ENCODE peak calls at places on chromosomes 3 and 15, in four cellular contexts. R is adrenal gland, Y is H1, S is transverse colon. F is an unnamed sample.

GRCh38 chr3:177420643-177421042 is 223.4 kb upstream of the TBL1XR1 start:
- DNase-seq in R (no peak), Y (no peak), S (no peak), F (no peak)

GRCh38 chr15:32649336-32649735 is 7.8 kb downstream of the SCG5 start:
- DNase-seq in R (no peak), Y (no peak), S (no peak), F (no peak)

GRCh38 chr15:58398053-58398452 is 33.7 kb upstream of the LIPC start:
- DNase-seq in R (no peak), Y (no peak), S (no peak), F (no peak)

GRCh38 chr3:72274511-72275295 is 489.8 kb upstream of the PROK2 start:
- DNase-seq in R (peak; percentile 51), Y (no peak), S (peak; percentile 74), F (peak; percentile 81)

GRCh38 chr3:48656061-48656840 is 6.4 kb downstream of the CELSR3 start:
- DNase-seq in R (peak; percentile 80), Y (peak; percentile 97), S (peak; percentile 79), F (peak; percentile 88)

GRCh38 chr3:148178508-148178907 is 519.2 kb upstream of the AGTR1 start:
- DNase-seq in R (no peak), Y (no peak), S (no peak), F (no peak)

GRCh38 chr15:42973114-42973513 is 52.5 kb upstream of the TTBK2 start:
- DNase-seq in R (no peak), Y (no peak), S (no peak), F (no peak)

GRCh38 chr15:45640610-45641009 is 5.8 kb downstream of the SQOR start:
- DNase-seq in R (no peak), Y (no peak), S (no peak), F (no peak)

GRCh38 chr15:101362986-101363566 is 68.0 kb upstream of the SNRPA1 start:
- DNase-seq in R (no peak), Y (peak; percentile 43), S (no peak), F (no peak)

GRCh38 chr15:99566157-99566900 is 545 bp downstream of the MEF2A start:
- DNase-seq in R (no peak), Y (peak; percentile 67), S (peak; percentile 41), F (peak; percentile 55)

GRCh38 chr3:133114198-133114597 is 76.0 kb downstream of the TMEM108 start:
- DNase-seq in R (no peak), Y (no peak), S (no peak), F (no peak)

GRCh38 chr3:34363871-34364270 is 565.4 kb downstream of the PDCD6IP start:
- DNase-seq in R (no peak), Y (no peak), S (no peak), F (no peak)

GRCh38 chr3:24829632-24830229 is 335.1 kb upstream of the THRB start:
- DNase-seq in R (no peak), Y (peak; percentile 58), S (peak; percentile 11), F (peak; percentile 17)

GRCh38 chr3:171753025-171753472 is 57.2 kb downstream of the PLD1 start:
- DNase-seq in R (peak; percentile 81), Y (no peak), S (no peak), F (peak; percentile 39)

GRCh38 chr3:52248165-52248541 is 2.6 kb downstream of the PPM1M start:
- DNase-seq in R (peak; percentile 14), Y (no peak), S (no peak), F (no peak)

GRCh38 chr3:52249683-52250082 is 4.1 kb downstream of the PPM1M start:
- DNase-seq in R (peak; percentile 8), Y (no peak), S (no peak), F (no peak)

GRCh38 chr3:52247455-52248164 is 2.1 kb downstream of the PPM1M start:
- DNase-seq in R (peak; percentile 12), Y (no peak), S (no peak), F (no peak)

GRCh38 chr3:52250122-52250521 is 4.6 kb downstream of the PPM1M start:
- DNase-seq in R (peak; percentile 13), Y (no peak), S (no peak), F (no peak)

DNA sequence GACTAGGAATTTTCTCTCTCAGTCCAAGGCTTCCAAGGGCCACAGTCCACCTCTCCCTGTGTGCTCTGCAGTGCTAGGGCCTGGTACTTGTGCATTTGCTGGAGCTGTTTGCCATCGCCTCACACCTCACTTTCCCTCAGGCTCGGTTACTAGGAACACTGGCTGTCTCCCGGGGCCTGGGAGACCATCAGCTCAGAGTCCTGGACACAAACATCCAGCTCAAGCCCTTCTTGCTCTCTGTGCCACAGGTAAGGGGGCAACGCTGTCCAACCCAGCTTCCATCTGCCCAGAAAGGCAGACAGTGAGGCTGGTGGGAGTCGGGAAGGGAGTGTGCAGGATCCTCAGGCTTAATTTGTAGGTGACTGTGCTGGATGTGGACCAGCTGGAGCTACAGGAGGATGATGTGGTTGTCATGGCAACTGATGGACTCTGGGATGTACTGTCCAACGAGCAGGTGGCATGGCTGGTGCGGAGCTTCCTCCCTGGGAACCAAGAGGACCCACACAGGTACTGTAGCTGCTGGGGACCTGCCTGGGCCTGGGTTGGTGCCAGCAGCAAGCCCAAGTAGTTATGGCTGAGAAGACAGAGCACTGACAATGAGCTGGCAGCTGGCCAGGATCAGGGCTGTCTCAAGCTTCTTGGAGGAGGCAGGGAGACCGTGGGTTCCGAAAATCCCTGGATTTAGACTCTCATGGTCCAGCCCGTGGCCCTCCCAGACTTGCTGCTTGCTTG is 3.4 kb downstream of the PPM1M start:
- DNase-seq in R (peak; percentile 24), Y (no peak), S (no peak), F (no peak)
- TF ChIP-seq POLR2A in R (no peak), Y (peak; percentile 48), S (no peak), F (no peak)

DNA sequence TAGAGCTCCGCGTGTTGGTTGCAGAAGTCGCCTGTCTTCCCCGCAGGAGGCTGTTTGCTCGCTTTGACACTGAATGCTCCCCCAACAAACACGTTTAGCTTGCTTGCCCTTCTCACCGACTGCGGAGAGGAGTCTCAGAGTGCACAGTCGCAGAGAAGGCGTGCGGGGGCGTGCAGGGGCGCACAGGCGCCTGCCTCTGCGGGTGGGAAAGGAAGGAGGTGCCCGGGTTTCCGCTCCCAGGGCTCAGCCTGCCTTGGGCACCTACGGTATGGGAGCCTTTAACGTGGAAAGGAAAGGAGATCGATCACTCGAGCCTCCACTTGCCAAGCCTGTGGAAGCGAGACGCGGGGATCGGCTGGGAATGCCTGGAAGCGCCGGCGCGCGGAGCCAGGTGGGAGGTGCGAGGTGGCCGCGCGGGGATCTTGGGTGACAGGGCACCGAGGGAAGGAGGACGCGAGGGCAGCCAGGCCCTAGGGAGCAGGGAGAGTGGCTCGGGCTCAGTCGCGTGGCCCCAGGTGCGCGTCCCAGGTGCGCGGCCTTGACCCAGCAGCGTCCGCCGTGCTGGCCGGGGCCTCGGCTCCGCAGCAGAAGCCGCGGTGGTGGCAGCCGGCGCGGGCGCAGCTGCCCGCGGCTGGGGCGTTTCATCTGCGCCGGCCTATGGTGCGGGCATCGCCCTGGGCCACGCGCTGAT is at the start of gene FAN1:
- DNase-seq in R (peak; percentile 89), Y (peak; percentile 84), S (peak; percentile 92), F (peak; percentile 95)
- TF ChIP-seq POLR2A in R (peak; percentile 40), Y (peak; percentile 65), S (peak; percentile 57), F (peak; percentile 66)

GRCh38 chr3:149376728-149377407 is 581 bp downstream of the TM4SF1 start:
- DNase-seq in R (no peak), Y (no peak), S (no peak), F (no peak)

GRCh38 chr3:149378420-149379388 is 1.3 kb upstream of the TM4SF1 start:
- DNase-seq in R (no peak), Y (no peak), S (no peak), F (no peak)

GRCh38 chr3:149375824-149376196 is 1.6 kb downstream of the TM4SF1 start:
- DNase-seq in R (no peak), Y (no peak), S (no peak), F (no peak)

GRCh38 chr3:149375164-149375823 is 2.2 kb downstream of the TM4SF1 start:
- DNase-seq in R (no peak), Y (no peak), S (no peak), F (no peak)

DNA sequence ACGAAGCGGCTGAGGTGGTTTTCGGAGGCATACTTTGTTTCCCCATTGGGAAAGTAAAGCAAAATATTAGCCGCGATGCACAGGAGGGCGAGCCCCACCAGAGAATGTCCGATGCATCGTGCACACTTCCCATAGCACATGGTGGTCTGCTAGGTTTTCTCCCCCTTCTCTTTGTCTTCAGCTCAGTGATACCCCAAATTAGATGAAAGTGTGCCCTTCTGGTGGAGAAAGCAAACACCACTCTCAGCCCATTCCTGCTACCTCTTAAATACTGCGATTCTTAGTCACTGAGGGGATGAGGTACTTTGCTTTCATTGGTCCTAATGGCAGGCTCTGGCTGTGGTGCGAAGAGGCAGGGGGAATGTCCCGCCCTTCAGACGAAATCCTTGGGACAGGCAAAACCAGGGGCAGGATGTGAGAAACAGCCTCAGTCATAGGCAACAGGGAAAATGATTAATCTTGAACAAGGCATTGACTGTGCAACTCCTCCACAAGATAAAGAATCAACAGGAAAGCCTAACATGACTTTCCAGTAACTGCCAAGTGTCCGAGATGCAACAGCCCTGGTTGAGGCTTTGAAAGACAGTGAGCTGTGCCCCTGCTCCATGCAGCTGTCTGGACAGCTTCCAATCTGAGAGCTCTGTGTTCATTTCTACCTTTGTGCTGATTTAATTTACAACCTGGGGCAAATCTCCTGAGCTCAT is at the start of gene TM4SF1:
- DNase-seq in R (peak; percentile 71), Y (no peak), S (peak; percentile 57), F (peak; percentile 64)
- TF ChIP-seq POLR2A in R (peak; percentile 56), Y (no peak), S (peak; percentile 65), F (peak; percentile 77)

GRCh38 chr3:44867421-44868111 is 5.9 kb downstream of the TMEM42 start:
- DNase-seq in R (no peak), Y (no peak), S (no peak), F (no peak)

GRCh38 chr3:44865272-44866005 is 3.7 kb downstream of the TMEM42 start:
- DNase-seq in R (no peak), Y (no peak), S (no peak), F (no peak)

GRCh38 chr3:44860117-44860516 is 1.6 kb upstream of the TMEM42 start:
- DNase-seq in R (no peak), Y (no peak), S (no peak), F (no peak)

GRCh38 chr3:44862221-44862637 is 517 bp downstream of the TMEM42 start:
- DNase-seq in R (no peak), Y (no peak), S (no peak), F (no peak)

GRCh38 chr3:44861412-44862220 is at the start of gene TMEM42:
- DNase-seq in R (peak; percentile 86), Y (peak; percentile 96), S (peak; percentile 90), F (peak; percentile 92)
- TF ChIP-seq POLR2A in R (peak; percentile 74), Y (peak; percentile 92), S (peak; percentile 80), F (peak; percentile 88)

F was measured in right lobe of liver.